ENCODE peak calls at places on chromosomes 13 and 19, in five cellular contexts. P is activated T-cell treated with anti-CD3 and anti-CD28 coated beads for 1 hour, X is tibial artery, I is myocyte, Q is astrocyte of the hippocampus. W is an unnamed sample.

GRCh38 chr13:106609116-106609515 is 41.2 kb upstream of the ARGLU1 start:
- DNase-seq in P (no peak), X (no peak), I (no peak), Q (no peak), W (no peak)

GRCh38 chr19:56155124-56155687 is 14.1 kb downstream of the ZNF444 start:
- DNase-seq in P (no peak), X (no peak), I (no peak), Q (no peak), W (no peak)

GRCh38 chr19:17755977-17756670 is 4.8 kb downstream of the FCHO1 start:
- DNase-seq in P (peak; percentile 25), X (no peak), I (peak; percentile 21), Q (peak; percentile 78), W (no peak)

GRCh38 chr13:54184576-54184975 is 1156.0 kb downstream of the OLFM4 start:
- DNase-seq in P (no peak), X (no peak), I (no peak), Q (no peak), W (no peak)

GRCh38 chr13:20997301-20998061 is 63.9 kb downstream of the LATS2 start:
- DNase-seq in P (no peak), X (peak; percentile 20), I (peak; percentile 68), Q (peak; percentile 95), W (no peak)

GRCh38 chr19:17626456-17626855 is 61.7 kb downstream of the UNC13A start:
- DNase-seq in P (no peak), X (no peak), I (no peak), Q (no peak), W (no peak)

GRCh38 chr13:108609353-108609752 is 20.1 kb upstream of the MYO16 start:
- DNase-seq in P (no peak), X (no peak), I (no peak), Q (peak; percentile 42), W (no peak)

GRCh38 chr19:44912854-44913253 is 1.6 kb upstream of the APOC1 start:
- DNase-seq in P (no peak), X (peak; percentile 32), I (peak; percentile 90), Q (no peak), W (peak; percentile 98)

GRCh38 chr19:42433503-42434260 is 6.5 kb upstream of the LIPE start:
- DNase-seq in P (peak; percentile 65), X (peak; percentile 66), I (peak; percentile 74), Q (peak; percentile 37), W (peak; percentile 92)

GRCh38 chr13:90640976-90641375 is 706.5 kb upstream of the MIR17HG start:
- DNase-seq in P (no peak), X (no peak), I (no peak), Q (peak; percentile 14), W (no peak)

GRCh38 chr19:9913237-9914000 is 22.9 kb downstream of the OLFM2 start:
- DNase-seq in P (no peak), X (no peak), I (no peak), Q (peak; percentile 54), W (no peak)

GRCh38 chr13:48125794-48126228 is 30.9 kb upstream of the MED4 start:
- DNase-seq in P (no peak), X (peak; percentile 37), I (no peak), Q (peak; percentile 61), W (no peak)

GRCh38 chr19:38556521-38557174 is 61.1 kb downstream of the MAP4K1 start:
- DNase-seq in P (no peak), X (no peak), I (no peak), Q (no peak), W (no peak)

GRCh38 chr13:45749026-45749759 is 47.1 kb downstream of the CBY2 start:
- DNase-seq in P (no peak), X (no peak), I (no peak), Q (peak; percentile 19), W (no peak)

GRCh38 chr19:41535029-41535622 is 40.8 kb upstream of the CEACAM21 start:
- DNase-seq in P (no peak), X (no peak), I (no peak), Q (no peak), W (no peak)

GRCh38 chr13:98664047-98664446 is 87.1 kb upstream of the STK24 start:
- DNase-seq in P (peak; percentile 12), X (no peak), I (peak; percentile 66), Q (peak; percentile 81), W (no peak)

W was measured in right lobe of liver.